ENCODE peak calls at places on chromosomes 16 and 17, in ten cellular contexts. K, P, F, W, B, I, M, N, H and Z are unnamed samples.

GRCh38 chr17:13114601-13115024 is 96.8 kb upstream of the ELAC2 start:
- DNase-seq in B (peak; percentile 81), H (peak; percentile 7), M (peak; percentile 87), P (no peak), N (no peak), K (no peak), I (peak; percentile 33), W (no peak), F (no peak), Z (no peak)

GRCh38 chr17:63431939-63432804 is 13.9 kb downstream of the CYB561 start:
- DNase-seq in K (no peak), B (no peak), P (no peak), M (peak; percentile 80), F (no peak), H (no peak), W (no peak), N (peak; percentile 64), I (no peak), Z (no peak)

GRCh38 chr16:496097-496886 is 31.2 kb upstream of the CAPN15 start:
- DNase-seq in H (no peak), P (no peak), I (no peak), N (no peak), F (no peak), W (no peak), K (no peak), M (no peak), B (no peak), Z (no peak)

GRCh38 chr17:81163703-81164413 is 1.4 kb upstream of the PVALEF start:
- DNase-seq in B (no peak), N (no peak), W (no peak), M (no peak), P (no peak), H (no peak), F (no peak), I (no peak), K (no peak), Z (no peak)

GRCh38 chr16:27799866-27800265 is 249.9 kb downstream of the KATNIP start:
- DNase-seq in N (no peak), W (no peak), I (no peak), P (no peak), M (no peak), K (no peak), H (no peak), F (no peak), B (no peak), Z (no peak)

GRCh38 chr16:12906765-12907516 is 5.5 kb downstream of the SHISA9 start:
- DNase-seq in K (no peak), N (no peak), P (no peak), M (no peak), W (no peak), H (no peak), F (no peak), B (no peak), I (no peak), Z (no peak)

GRCh38 chr17:11332706-11333105 is 91.7 kb downstream of the SHISA6 start:
- DNase-seq in H (no peak), W (no peak), P (peak; percentile 9), N (no peak), M (no peak), K (no peak), I (no peak), F (no peak), B (no peak), Z (no peak)

GRCh38 chr17:41691031-41691777 is 2.5 kb downstream of the EIF1 start:
- DNase-seq in W (no peak), M (no peak), N (no peak), B (no peak), P (no peak), I (no peak), K (no peak), H (no peak), F (no peak), Z (no peak)

GRCh38 chr16:23491490-23492391 is 18.6 kb downstream of the GGA2 start:
- DNase-seq in P (no peak), I (no peak), F (peak; percentile 73), B (peak; percentile 19), H (peak; percentile 75), W (no peak), M (no peak), K (no peak), N (peak; percentile 70), Z (peak; percentile 81)

GRCh38 chr17:11610999-11611566 is 12.8 kb downstream of the DNAH9 start:
- DNase-seq in W (no peak), F (no peak), B (no peak), I (no peak), K (no peak), P (no peak), H (no peak), N (no peak), M (peak; percentile 34), Z (no peak)

GRCh38 chr17:34382586-34383224 is 19.7 kb upstream of the CCL1 start:
- DNase-seq in W (no peak), B (no peak), N (no peak), H (no peak), I (no peak), M (no peak), F (no peak), P (no peak), K (no peak), Z (no peak)

GRCh38 chr17:48577946-48578615 is at the start of gene HOXB4:
- DNase-seq in P (no peak), B (no peak), H (no peak), K (peak; percentile 52), W (peak; percentile 56), M (peak; percentile 67), N (no peak), F (peak; percentile 52), I (no peak), Z (peak; percentile 67)